ENCODE peak calls at places on chromosomes 16 and 17, in seven cellular contexts. H, L, E, M, G, Y and B are unnamed samples.
A peak's percentile ranks its signal among the peaks of the same experiment; 100 is the strongest.

GRCh38 chr16:70746040-70746707 is 54.8 kb downstream of the VAC14 start:
- DNase-seq in H (no peak), L (no peak), E (peak; percentile 73), M (peak; percentile 68), G (peak; percentile 88), Y (no peak), B (no peak)

GRCh38 chr16:73997340-73997711 is 299.3 kb upstream of the PSMD7 start:
- DNase-seq in H (no peak), L (no peak), E (no peak), M (no peak), G (no peak), Y (no peak), B (no peak)

GRCh38 chr17:57892820-57893595 is 43.2 kb upstream of the MRPS23 start:
- DNase-seq in H (peak; percentile 83), L (peak; percentile 28), E (peak; percentile 98), M (peak; percentile 90), G (peak; percentile 92), Y (no peak), B (peak; percentile 90)

GRCh38 chr17:83131268-83132011 is 52.0 kb downstream of the METRNL start:
- DNase-seq in H (no peak), L (no peak), E (no peak), M (no peak), G (no peak), Y (no peak), B (peak; percentile 43)

GRCh38 chr16:28321700-28322411 is 29.5 kb downstream of the SBK1 start:
- DNase-seq in H (no peak), L (peak; percentile 67), E (peak; percentile 47), M (peak; percentile 60), G (no peak), Y (peak; percentile 63), B (no peak)

GRCh38 chr17:80761421-80761871 is 216.8 kb downstream of the RPTOR start:
- DNase-seq in H (no peak), L (no peak), E (peak; percentile 95), M (peak; percentile 55), G (no peak), Y (peak; percentile 69), B (no peak)

GRCh38 chr16:57271063-57271345 is 13.5 kb downstream of the PLLP start:
- DNase-seq in H (no peak), L (no peak), E (no peak), M (no peak), G (no peak), Y (no peak), B (no peak)

GRCh38 chr16:3756113-3756512 is 38.8 kb upstream of the TRAP1 start:
- DNase-seq in H (no peak), L (no peak), E (no peak), M (no peak), G (no peak), Y (no peak), B (no peak)

GRCh38 chr16:88384222-88385111 is 1.7 kb downstream of the ZNF469 start:
- DNase-seq in H (no peak), L (no peak), E (no peak), M (no peak), G (no peak), Y (no peak), B (peak; percentile 41)

GRCh38 chr16:73418051-73418450 is 370.1 kb upstream of the ZFHX3 start:
- DNase-seq in H (no peak), L (no peak), E (no peak), M (no peak), G (no peak), Y (no peak), B (no peak)

GRCh38 chr17:64401244-64401860 is 10.7 kb upstream of the PECAM1 start:
- DNase-seq in H (no peak), L (no peak), E (no peak), M (no peak), G (no peak), Y (no peak), B (no peak)

GRCh38 chr17:31067699-31068184 is 27.0 kb upstream of the NF1 start:
- DNase-seq in H (no peak), L (no peak), E (peak; percentile 73), M (peak; percentile 63), G (no peak), Y (no peak), B (no peak)

GRCh38 chr16:90041896-90042473 is 22.7 kb upstream of the DBNDD1 start:
- DNase-seq in H (no peak), L (no peak), E (no peak), M (no peak), G (no peak), Y (no peak), B (no peak)

GRCh38 chr17:18280239-18280638 is 19.8 kb downstream of the MIEF2 start:
- DNase-seq in H (no peak), L (no peak), E (no peak), M (no peak), G (no peak), Y (no peak), B (no peak)

GRCh38 chr16:4062212-4062802 is 53.9 kb downstream of the ADCY9 start:
- DNase-seq in H (no peak), L (no peak), E (no peak), M (no peak), G (no peak), Y (no peak), B (no peak)

GRCh38 chr16:58099097-58099955 is 29.9 kb downstream of the CFAP20 start:
- DNase-seq in H (no peak), L (no peak), E (no peak), M (no peak), G (no peak), Y (no peak), B (no peak)

GRCh38 chr16:82331974-82332750 is 162.1 kb upstream of the MPHOSPH6 start:
- DNase-seq in H (no peak), L (no peak), E (no peak), M (no peak), G (no peak), Y (no peak), B (no peak)

GRCh38 chr16:88804552-88805339 is 1.2 kb downstream of the CDT1 start:
- DNase-seq in H (no peak), L (peak; percentile 65), E (peak; percentile 39), M (peak; percentile 36), G (no peak), Y (no peak), B (peak; percentile 83)

GRCh38 chr16:25148568-25149215 is 37.1 kb downstream of the LCMT1 start:
- DNase-seq in H (no peak), L (no peak), E (no peak), M (no peak), G (no peak), Y (no peak), B (no peak)

GRCh38 chr17:79465011-79466006 is 145.5 kb downstream of the RBFOX3 start:
- DNase-seq in H (no peak), L (no peak), E (no peak), M (no peak), G (no peak), Y (no peak), B (no peak)

GRCh38 chr17:42513686-42514085 is 22.4 kb upstream of the NAGLU start:
- DNase-seq in H (no peak), L (no peak), E (no peak), M (no peak), G (no peak), Y (no peak), B (no peak)
- H3K4me1 ChIP-seq in H (peaks cover 42% of the 10 kb centered on the region), L (no peaks in the 10 kb centered on the region), E (peaks cover 3% of the 10 kb centered on the region), M (peaks cover 20% of the 10 kb centered on the region), G (peaks cover 34% of the 10 kb centered on the region), Y (peaks cover 3% of the 10 kb centered on the region), B (peaks cover 21% of the 10 kb centered on the region)

DNA sequence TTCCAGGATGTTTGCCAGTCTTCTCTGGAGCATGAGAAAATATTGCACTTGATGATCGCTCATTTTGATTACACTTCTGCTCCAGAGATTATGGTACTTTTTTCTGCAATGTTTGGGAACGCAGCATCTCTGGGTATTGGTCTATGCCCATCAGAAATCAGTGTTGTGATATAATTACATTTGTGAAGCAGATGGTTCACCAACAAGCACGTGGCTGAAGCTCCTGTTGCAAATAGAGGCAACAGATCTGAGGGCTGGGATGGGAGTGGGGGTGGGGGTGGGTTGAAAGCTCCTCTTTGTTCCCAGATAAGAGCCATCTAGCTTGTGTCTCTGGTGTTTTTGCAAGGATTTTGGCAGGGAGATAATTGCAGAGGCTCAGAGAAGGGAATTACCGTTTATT is 252.3 kb downstream of the SHISA9 start:
- DNase-seq in H (no peak), L (no peak), E (no peak), M (no peak), G (no peak), Y (no peak), B (no peak)
- H3K4me3 ChIP-seq in H (no peak overlapping the region), L (no peak overlapping the region), E (no peak overlapping the region), M (no peak overlapping the region), G (no peak overlapping the region), Y (no peak overlapping the region), B (no peak overlapping the region)

DNA sequence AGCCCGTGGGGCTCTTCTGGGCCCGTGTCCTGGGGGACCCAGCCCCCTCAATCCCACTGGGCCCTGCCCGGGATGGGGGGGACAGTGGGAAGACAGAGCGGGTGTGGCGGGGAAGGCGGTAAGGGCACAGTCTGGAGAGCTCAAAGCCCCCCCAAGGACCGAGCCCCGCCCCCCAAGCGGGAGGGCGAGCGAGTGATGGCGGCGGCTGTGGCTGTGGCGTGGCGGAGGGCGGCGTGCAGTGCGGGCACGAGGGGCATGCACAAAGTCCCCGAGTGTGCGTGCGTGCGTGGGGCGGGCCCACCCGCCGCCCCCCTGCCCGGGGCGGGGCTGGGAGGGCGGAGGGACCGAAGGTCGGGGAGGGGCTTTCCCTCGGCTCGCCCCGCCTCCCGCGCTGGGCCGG is 3.6 kb upstream of the WDR24 start:
- DNase-seq in H (no peak), L (no peak), E (no peak), M (no peak), G (no peak), Y (no peak), B (no peak)
- H3K4me1 ChIP-seq in H (peaks cover 16% of the 10 kb centered on the region), L (peaks cover 17% of the 10 kb centered on the region), E (peaks cover 22% of the 10 kb centered on the region), M (peaks cover 25% of the 10 kb centered on the region), G (peaks cover 18% of the 10 kb centered on the region), Y (peaks cover 18% of the 10 kb centered on the region), B (peaks cover 25% of the 10 kb centered on the region)

GRCh38 chr16:86302710-86303109 is 207.6 kb upstream of the FOXF1 start:
- DNase-seq in H (no peak), L (no peak), E (no peak), M (no peak), G (no peak), Y (no peak), B (no peak)

GRCh38 chr16:86304868-86305267 is 205.5 kb upstream of the FOXF1 start:
- DNase-seq in H (no peak), L (no peak), E (no peak), M (no peak), G (no peak), Y (no peak), B (no peak)

GRCh38 chr16:86306046-86306644 is 204.2 kb upstream of the FOXF1 start:
- DNase-seq in H (no peak), L (no peak), E (no peak), M (no peak), G (no peak), Y (no peak), B (no peak)

GRCh38 chr16:86305440-86305839 is 204.9 kb upstream of the FOXF1 start:
- DNase-seq in H (no peak), L (no peak), E (no peak), M (no peak), G (no peak), Y (no peak), B (no peak)

GRCh38 chr16:86303787-86304685 is 206.3 kb upstream of the FOXF1 start:
- DNase-seq in H (no peak), L (no peak), E (no peak), M (no peak), G (no peak), Y (no peak), B (no peak)
- H3K4me3 ChIP-seq in H (peak overlapping the region; percentile 9), L (no peak overlapping the region), E (no peak overlapping the region), M (no peak overlapping the region), G (no peak overlapping the region), Y (no peak overlapping the region), B (no peak overlapping the region)